ENCODE peak calls at places on chromosomes 2 and 18, in five cellular contexts. F, U, E, X and K are unnamed samples.

GRCh38 chr2:188693111-188693510 is 281.1 kb upstream of the COL3A1 start:
- DNase-seq in X (no peak), F (no peak), U (no peak), E (no peak), K (no peak)

GRCh38 chr2:17076535-17076934 is 410.9 kb upstream of the CYRIA start:
- DNase-seq in E (no peak), U (peak), X (no peak), F (no peak), K (no peak)

GRCh38 chr2:209476367-209477191 is 52.7 kb downstream of the MAP2 start:
- DNase-seq in F (no peak), X (peak), U (peak), E (no peak), K (no peak)

GRCh38 chr2:16184945-16185660 is 244.8 kb downstream of the MYCN start:
- DNase-seq in U (no peak), E (no peak), X (peak), F (no peak), K (no peak)

GRCh38 chr18:78208052-78208451 is 771.6 kb upstream of the SALL3 start:
- DNase-seq in E (no peak), X (no peak), U (no peak), F (no peak), K (no peak)

GRCh38 chr2:55115795-55116597 is 65.7 kb upstream of the RTN4 start:
- DNase-seq in X (no peak), F (no peak), E (no peak), U (peak), K (peak)

GRCh38 chr2:112782234-112782799 is 2.0 kb downstream of the IL1A start:
- DNase-seq in F (no peak), X (no peak), E (no peak), U (no peak), K (no peak)

GRCh38 chr2:26901326-26902183 is 53.6 kb downstream of the DPYSL5 start:
- DNase-seq in X (no peak), E (peak), U (no peak), F (no peak), K (no peak)

GRCh38 chr2:179454443-179455218 is 190.0 kb upstream of the SESTD1 start:
- DNase-seq in F (peak), X (no peak), U (peak), E (no peak), K (no peak)

GRCh38 chr2:178084273-178084672 is 11.7 kb upstream of the PDE11A start:
- DNase-seq in E (no peak), X (no peak), F (no peak), U (no peak), K (no peak)

GRCh38 chr2:201270293-201271001 is 10.1 kb downstream of the CASP8 start:
- DNase-seq in X (no peak), E (no peak), F (no peak), U (no peak), K (no peak)

GRCh38 chr2:176830362-176830761 is 382.2 kb upstream of the HNRNPA3 start:
- DNase-seq in U (no peak), X (peak), F (no peak), E (no peak), K (no peak)

GRCh38 chr2:74020717-74021406 is 36.2 kb downstream of the TET3 start:
- DNase-seq in E (no peak), U (peak), F (no peak), X (peak), K (no peak)

GRCh38 chr2:163734911-163735691 is 707 bp downstream of the FIGN start:
- DNase-seq in E (no peak), U (peak), X (peak), F (no peak), K (no peak)

GRCh38 chr18:79926715-79927596 is 24.5 kb downstream of the SLC66A2 start:
- DNase-seq in F (no peak), E (no peak), X (no peak), U (no peak), K (no peak)

GRCh38 chr2:30421551-30422436 is 25.3 kb upstream of the LCLAT1 start:
- DNase-seq in E (no peak), X (peak), U (peak), F (peak), K (no peak)

GRCh38 chr18:79530821-79531220 is 135.1 kb downstream of the NFATC1 start:
- DNase-seq in F (no peak), E (no peak), X (no peak), U (no peak), K (no peak)

GRCh38 chr18:79383388-79384056 is 12.2 kb upstream of the NFATC1 start:
- DNase-seq in E (no peak), U (no peak), F (no peak), X (no peak), K (no peak)

GRCh38 chr2:1742680-1743395 is 1.5 kb downstream of the PXDN start:
- DNase-seq in X (peak), E (peak), U (peak), F (peak), K (peak)

GRCh38 chr18:9474103-9474982 is 970 bp upstream of the RALBP1 start:
- DNase-seq in X (peak), E (no peak), U (peak), F (peak), K (no peak)

GRCh38 chr2:168346725-168347477 is 99.5 kb upstream of the STK39 start:
- DNase-seq in F (no peak), U (peak), E (peak), X (peak), K (no peak)

GRCh38 chr2:287471-287885 is 413 bp downstream of the ALKAL2 start:
- DNase-seq in X (no peak), F (no peak), E (no peak), U (peak), K (no peak)

GRCh38 chr2:285990-286389 is 1.9 kb downstream of the ALKAL2 start:
- DNase-seq in U (no peak), X (no peak), E (no peak), F (no peak), K (no peak)

GRCh38 chr2:288002-288742 is at the start of gene ALKAL2:
- DNase-seq in E (no peak), X (no peak), U (peak), F (no peak), K (no peak)

GRCh38 chr2:285506-285905 is 2.4 kb downstream of the ALKAL2 start:
- DNase-seq in F (peak), E (no peak), U (peak), X (no peak), K (peak)

GRCh38 chr2:286774-287392 is 1.0 kb downstream of the ALKAL2 start:
- DNase-seq in E (no peak), X (no peak), F (no peak), U (peak), K (no peak)
- TF ChIP-seq CTCF in E (no peak), X (no peak), F (no peak), U (no peak), K (no peak)

GRCh38 chr2:44934521-44934961 is 7.0 kb upstream of the SIX3 start:
- DNase-seq in X (no peak), E (no peak), U (no peak), F (no peak), K (no peak)
- H3K4me3 ChIP-seq in X (peak), E (peak), U (no peak), F (no peak), K (peak)

DNA sequence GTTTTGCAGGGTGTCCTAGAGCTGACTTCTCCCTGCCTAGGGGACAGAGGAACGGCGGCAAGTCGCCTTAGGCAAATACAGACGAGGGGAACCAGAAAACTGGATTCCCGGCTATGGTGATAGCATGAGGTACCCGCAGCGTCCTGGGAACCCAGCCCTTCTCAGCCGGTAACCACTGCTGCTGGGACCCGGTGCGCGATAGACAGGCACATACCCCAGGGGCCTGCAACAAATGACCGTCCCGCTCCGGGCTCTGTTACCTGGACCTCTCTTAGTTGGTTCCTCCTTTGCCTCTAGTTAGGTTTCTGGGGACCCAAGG is 643 bp upstream of the SERPINE2 start:
- DNase-seq in E (no peak), X (no peak), U (no peak), F (no peak), K (no peak)
- TF ChIP-seq CTCF in E (no peak), X (no peak), U (no peak), F (no peak), K (no peak)

GRCh38 chr2:96436961-96437360 is 68.2 kb downstream of the NEURL3 start:
- DNase-seq in U (no peak), F (no peak), X (no peak), E (no peak), K (no peak)

GRCh38 chr2:96438589-96438988 is 66.6 kb downstream of the NEURL3 start:
- DNase-seq in X (no peak), U (no peak), F (no peak), E (no peak), K (no peak)

GRCh38 chr2:96436416-96436815 is 68.7 kb downstream of the NEURL3 start:
- DNase-seq in F (no peak), U (no peak), E (no peak), X (no peak), K (no peak)

DNA sequence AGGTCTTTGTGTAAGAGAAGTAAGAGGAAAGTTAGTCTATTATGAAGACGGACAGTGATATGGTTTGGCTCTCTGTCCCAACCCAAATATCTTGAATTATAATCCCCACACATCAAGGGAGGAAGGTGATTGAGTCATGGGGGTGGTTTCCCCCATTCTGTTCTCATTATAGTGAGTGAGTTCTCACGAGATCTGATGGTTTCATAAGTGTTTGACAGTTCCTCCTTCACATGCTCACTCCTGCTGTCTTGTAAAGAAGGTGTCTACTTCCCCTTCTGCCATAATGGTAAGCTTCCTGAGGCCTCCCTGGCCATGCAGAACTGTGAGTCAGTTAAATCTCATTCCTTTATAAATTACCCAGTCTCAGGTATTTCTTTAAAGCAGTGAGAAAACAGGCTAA is 67.6 kb downstream of the NEURL3 start:
- DNase-seq in U (no peak), E (no peak), F (no peak), X (no peak), K (no peak)
- H3K4me3 ChIP-seq in U (no peak), E (no peak), F (no peak), X (no peak), K (no peak)

GRCh38 chr2:237309011-237309410 is 105.0 kb downstream of the COL6A3 start:
- DNase-seq in E (no peak), U (no peak), X (no peak), F (no peak), K (no peak)

GRCh38 chr2:237305579-237305978 is 108.4 kb downstream of the COL6A3 start:
- DNase-seq in E (no peak), U (no peak), X (no peak), F (no peak), K (peak)

GRCh38 chr2:237306083-237306786 is 107.7 kb downstream of the COL6A3 start:
- DNase-seq in U (no peak), F (no peak), X (no peak), E (no peak), K (no peak)

GRCh38 chr2:237306787-237307170 is 107.2 kb downstream of the COL6A3 start:
- DNase-seq in X (no peak), U (no peak), F (no peak), E (no peak), K (no peak)

GRCh38 chr2:237307495-237307894 is 106.5 kb downstream of the COL6A3 start:
- DNase-seq in E (no peak), X (no peak), U (no peak), F (no peak), K (no peak)
- TF ChIP-seq CTCF in E (no peak), X (no peak), U (peak), F (no peak), K (no peak)

DNA sequence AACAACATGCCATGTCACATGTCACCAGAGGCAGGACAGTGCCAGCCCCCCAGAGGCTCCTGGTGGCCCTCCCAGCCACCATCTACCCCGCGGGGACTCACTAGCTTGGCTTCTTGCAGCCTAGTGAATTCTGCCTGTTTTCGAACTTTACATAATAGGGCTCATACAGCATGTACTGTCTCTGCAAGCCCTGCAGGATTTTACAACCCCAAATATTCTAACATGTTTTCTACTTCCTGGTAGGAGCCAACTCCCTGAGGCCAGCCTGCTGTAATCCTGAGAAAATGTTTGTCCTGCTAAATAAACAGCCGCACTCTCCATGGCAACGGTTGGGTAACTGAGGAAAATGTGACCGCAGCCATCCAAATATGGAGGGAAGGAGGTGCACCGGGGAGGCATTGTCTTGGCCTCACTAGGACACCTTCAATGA is 2.7 kb downstream of the PER2 start:
- DNase-seq in U (peak), F (peak), X (no peak), E (peak), K (peak)
- H3K4me3 ChIP-seq in U (peak), F (no peak), X (no peak), E (no peak), K (no peak)

DNA sequence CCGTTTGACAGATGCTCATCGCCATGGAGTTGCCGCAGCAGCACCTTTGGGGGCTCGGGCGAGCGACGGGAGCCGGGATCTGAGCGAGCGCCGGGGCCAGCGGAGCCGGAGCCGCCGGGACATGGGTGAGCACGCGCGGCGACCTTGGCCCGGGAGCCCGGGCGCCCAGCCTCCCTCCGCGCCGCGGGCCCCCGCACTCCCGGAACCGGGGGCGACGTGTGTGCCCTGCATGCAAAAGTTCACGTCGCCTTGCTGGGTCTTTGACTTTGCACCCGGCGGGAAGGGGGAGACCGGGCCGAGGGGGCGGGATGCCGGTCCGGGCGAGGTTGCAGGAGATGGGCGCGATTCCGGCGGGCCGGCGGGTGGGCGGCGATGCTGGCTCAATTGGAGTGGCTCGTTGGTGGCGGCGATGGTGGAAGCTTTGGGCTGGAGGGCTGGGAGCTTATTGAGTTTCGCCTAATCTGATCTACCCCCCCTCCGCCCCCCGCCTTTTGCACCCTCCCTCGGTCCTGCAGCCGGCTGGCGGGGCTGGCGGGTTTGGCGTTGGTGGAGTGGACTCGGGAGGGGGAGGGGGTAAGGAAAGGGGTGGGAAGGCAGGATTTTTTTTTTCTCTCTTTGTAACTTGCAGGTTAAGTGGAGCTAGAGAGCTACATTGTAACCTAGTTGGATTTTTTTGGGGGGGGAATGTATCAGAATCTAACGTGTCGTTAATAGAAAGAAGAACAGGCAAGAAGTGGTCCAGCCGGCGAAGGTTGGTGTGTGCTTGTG is at the start of gene SETBP1:
- DNase-seq in F (no peak), U (peak), X (peak), E (peak), K (peak)
- TF ChIP-seq CTCF in F (no peak), U (no peak), X (no peak), E (no peak), K (peak)

DNA sequence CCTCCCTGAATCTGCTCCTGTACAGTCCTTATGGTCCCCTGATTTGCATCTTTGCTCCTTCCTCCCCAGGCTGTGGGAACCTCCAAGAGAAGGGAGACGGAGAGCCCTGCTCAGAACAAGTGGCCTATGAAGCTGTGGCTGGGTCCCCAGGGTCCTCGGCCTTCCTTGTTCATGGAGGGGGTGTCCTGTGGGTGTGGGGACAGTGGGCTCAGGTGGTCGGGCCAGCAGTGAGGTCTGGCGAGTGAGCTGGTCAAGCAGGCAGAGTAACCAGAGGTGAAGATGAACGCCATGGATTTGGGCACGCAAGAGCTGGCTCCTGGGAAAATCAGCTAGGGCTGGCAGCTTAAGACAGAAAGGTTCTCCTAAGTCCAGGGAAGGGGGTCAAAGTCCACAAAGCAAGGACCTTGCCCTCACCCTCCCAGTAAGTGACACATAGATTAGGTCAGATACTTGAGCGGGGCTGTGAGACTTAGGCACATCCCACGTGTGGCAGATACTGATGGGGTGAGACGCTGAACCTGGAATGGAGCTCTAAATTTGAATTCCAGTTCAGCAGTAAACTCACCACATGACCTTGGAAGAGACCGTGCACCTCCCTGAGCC is 24.8 kb downstream of the GNLY start:
- DNase-seq in E (no peak), X (no peak), U (no peak), F (no peak), K (no peak)
- H3K4me3 ChIP-seq in E (no peak), X (no peak), U (no peak), F (no peak), K (no peak)